ENCODE peak calls at places on chromosome 5, in five cellular contexts. W, I, X, Y and V are unnamed samples.
A peak's percentile ranks its signal among the peaks of the same experiment; 100 is the strongest.

GRCh38 chr5:178249191-178249989 is 16.8 kb upstream of the PHYKPL start:
- DNase-seq in Y (no peak), X (no peak), I (no peak), W (no peak), V (no peak)

GRCh38 chr5:72234265-72234700 is 85.8 kb downstream of the MRPS27 start:
- DNase-seq in W (no peak), Y (peak; percentile 43), I (no peak), X (no peak), V (no peak)

GRCh38 chr5:95194856-95195255 is 90.0 kb downstream of the MCTP1 start:
- DNase-seq in Y (no peak), X (no peak), I (no peak), W (no peak), V (no peak)

GRCh38 chr5:90096415-90097081 is 313.0 kb downstream of the CETN3 start:
- DNase-seq in I (no peak), W (peak; percentile 9), X (no peak), Y (no peak), V (peak; percentile 84)

GRCh38 chr5:138752341-138752950 is 779 bp upstream of the CTNNA1 start:
- DNase-seq in I (peak; percentile 38), Y (peak; percentile 15), W (peak; percentile 21), X (no peak), V (peak; percentile 67)

GRCh38 chr5:53879708-53880356 is 319.4 kb downstream of the NDUFS4 start:
- DNase-seq in W (no peak), I (no peak), X (no peak), Y (no peak), V (no peak)

GRCh38 chr5:148986636-148987035 is 76.2 kb downstream of the SH3TC2 start:
- DNase-seq in W (no peak), X (no peak), Y (no peak), I (no peak), V (no peak)

GRCh38 chr5:169914766-169915165 is 65.5 kb downstream of the INSYN2B start:
- DNase-seq in I (peak; percentile 24), X (no peak), W (no peak), Y (no peak), V (no peak)

GRCh38 chr5:74851684-74852353 is 14.4 kb downstream of the FAM169A start:
- DNase-seq in I (no peak), X (no peak), W (no peak), Y (no peak), V (no peak)

GRCh38 chr5:15609076-15609725 is 109.2 kb downstream of the FBXL7 start:
- DNase-seq in Y (no peak), X (no peak), I (no peak), W (no peak), V (no peak)

GRCh38 chr5:93632327-93632726 is 49.3 kb downstream of the NR2F1 start:
- DNase-seq in I (no peak), X (no peak), W (no peak), Y (no peak), V (no peak)

GRCh38 chr5:116872486-116872885 is 297.9 kb upstream of the SEMA6A start:
- DNase-seq in X (no peak), W (no peak), I (no peak), Y (no peak), V (no peak)

GRCh38 chr5:34991486-34992238 is 56.1 kb downstream of the AGXT2 start:
- DNase-seq in X (no peak), Y (no peak), I (no peak), W (no peak), V (peak; percentile 69)

GRCh38 chr5:124576848-124577409 is 169.5 kb downstream of the ZNF608 start:
- DNase-seq in Y (no peak), X (peak; percentile 23), I (no peak), W (no peak), V (no peak)

GRCh38 chr5:159581502-159582249 is 251.4 kb upstream of the IL12B start:
- DNase-seq in Y (no peak), X (no peak), W (peak; percentile 7), I (no peak), V (no peak)

GRCh38 chr5:59596586-59597348 is 296.8 kb downstream of the PDE4D start:
- DNase-seq in I (no peak), Y (no peak), X (no peak), W (no peak), V (no peak)

GRCh38 chr5:32489791-32490581 is 45.4 kb upstream of the ZFR start:
- DNase-seq in Y (peak; percentile 22), W (peak; percentile 85), I (peak; percentile 85), X (peak; percentile 70), V (peak; percentile 78)

GRCh38 chr5:120684749-120685415 is 220.8 kb downstream of the PRR16 start:
- DNase-seq in W (no peak), X (no peak), I (no peak), Y (no peak), V (peak; percentile 6)

GRCh38 chr5:59177644-59178043 is 594.8 kb downstream of the RAB3C start:
- DNase-seq in X (no peak), W (no peak), I (no peak), Y (no peak), V (no peak)

GRCh38 chr5:171617787-171618690 is 167.6 kb upstream of the SMIM23 start:
- DNase-seq in Y (no peak), I (no peak), W (no peak), X (no peak), V (no peak)

GRCh38 chr5:138180183-138180782 is 1.4 kb downstream of the KIF20A start:
- DNase-seq in I (no peak), X (no peak), W (no peak), Y (peak; percentile 45), V (peak; percentile 72)

GRCh38 chr5:81081461-81081835 is 121.3 kb downstream of the RASGRF2 start:
- DNase-seq in Y (no peak), X (no peak), I (peak; percentile 73), W (peak; percentile 18), V (no peak)

GRCh38 chr5:23727271-23727670 is 219.9 kb downstream of the PRDM9 start:
- DNase-seq in X (no peak), Y (no peak), W (no peak), I (no peak), V (peak; percentile 31)

GRCh38 chr5:123907349-123907748 is 395.4 kb downstream of the CSNK1G3 start:
- DNase-seq in X (no peak), Y (no peak), W (no peak), I (no peak), V (no peak)

GRCh38 chr5:100505984-100506670 is 29.0 kb upstream of the FAM174A start:
- DNase-seq in W (no peak), X (no peak), Y (no peak), I (no peak), V (no peak)

GRCh38 chr5:83899351-83899970 is 178.8 kb upstream of the HAPLN1 start:
- DNase-seq in Y (no peak), W (no peak), X (no peak), I (no peak), V (no peak)

GRCh38 chr5:59021837-59022514 is 439.1 kb downstream of the RAB3C start:
- DNase-seq in Y (no peak), I (no peak), X (no peak), W (no peak), V (no peak)

GRCh38 chr5:150508828-150509227 is 897 bp downstream of the NDST1 start:
- DNase-seq in I (no peak), Y (no peak), X (no peak), W (no peak), V (no peak)

GRCh38 chr5:111772456-111772855 is 15.5 kb upstream of the NREP start:
- DNase-seq in Y (no peak), W (no peak), X (no peak), I (no peak), V (peak; percentile 41)

GRCh38 chr5:176595386-176595943 is 14.5 kb downstream of the GPRIN1 start:
- DNase-seq in Y (no peak), W (no peak), I (no peak), X (no peak), V (no peak)

GRCh38 chr5:157217289-157218024 is 36.8 kb downstream of the ITK start:
- DNase-seq in W (no peak), I (no peak), X (no peak), Y (no peak), V (no peak)

GRCh38 chr5:36629729-36630128 is 23.3 kb downstream of the SLC1A3 start:
- DNase-seq in W (no peak), I (no peak), Y (no peak), X (no peak), V (no peak)

GRCh38 chr5:36631575-36632362 is 25.4 kb downstream of the SLC1A3 start:
- DNase-seq in Y (no peak), X (no peak), I (no peak), W (no peak), V (no peak)

GRCh38 chr5:36632363-36632664 is 25.9 kb downstream of the SLC1A3 start:
- DNase-seq in W (no peak), I (no peak), Y (no peak), X (no peak), V (no peak)

GRCh38 chr5:36630201-36630968 is 24.0 kb downstream of the SLC1A3 start:
- DNase-seq in I (no peak), W (no peak), X (no peak), Y (no peak), V (no peak)

GRCh38 chr5:36631161-36631560 is 24.8 kb downstream of the SLC1A3 start:
- DNase-seq in I (no peak), W (no peak), X (no peak), Y (no peak), V (no peak)
- H3K36me3 ChIP-seq in I (no peaks in the 10 kb centered on the region), W (peaks cover 3% of the 10 kb centered on the region), X (no peaks in the 10 kb centered on the region), Y (no peaks in the 10 kb centered on the region), V (no peaks in the 10 kb centered on the region)

GRCh38 chr5:55258339-55258738 is 24.9 kb upstream of the CCNO start:
- DNase-seq in Y (no peak), W (no peak), X (no peak), I (no peak), V (no peak)
- H3K36me3 ChIP-seq in Y (peaks cover 3% of the 10 kb centered on the region), W (peaks cover 66% of the 10 kb centered on the region), X (no peaks in the 10 kb centered on the region), I (no peaks in the 10 kb centered on the region), V (no peaks in the 10 kb centered on the region)

GRCh38 chr5:14504332-14504727 is 77.3 kb upstream of the OTULINL start:
- DNase-seq in X (no peak), I (no peak), W (no peak), Y (no peak), V (no peak)
- H3K36me3 ChIP-seq in X (no peaks in the 10 kb centered on the region), I (no peaks in the 10 kb centered on the region), W (peaks cover 60% of the 10 kb centered on the region), Y (peaks cover 40% of the 10 kb centered on the region), V (peaks cover 1% of the 10 kb centered on the region)

GRCh38 chr5:132203916-132204315 is 23.7 kb downstream of the P4HA2 start:
- DNase-seq in Y (no peak), I (no peak), W (no peak), X (no peak), V (no peak)

GRCh38 chr5:132205385-132206125 is 22.1 kb downstream of the P4HA2 start:
- DNase-seq in W (no peak), Y (peak; percentile 27), X (no peak), I (no peak), V (no peak)

GRCh38 chr5:132203464-132203818 is 24.2 kb downstream of the P4HA2 start:
- DNase-seq in I (no peak), W (no peak), Y (no peak), X (no peak), V (no peak)

GRCh38 chr5:132204736-132205135 is 22.9 kb downstream of the P4HA2 start:
- DNase-seq in I (no peak), Y (no peak), X (no peak), W (no peak), V (no peak)

DNA sequence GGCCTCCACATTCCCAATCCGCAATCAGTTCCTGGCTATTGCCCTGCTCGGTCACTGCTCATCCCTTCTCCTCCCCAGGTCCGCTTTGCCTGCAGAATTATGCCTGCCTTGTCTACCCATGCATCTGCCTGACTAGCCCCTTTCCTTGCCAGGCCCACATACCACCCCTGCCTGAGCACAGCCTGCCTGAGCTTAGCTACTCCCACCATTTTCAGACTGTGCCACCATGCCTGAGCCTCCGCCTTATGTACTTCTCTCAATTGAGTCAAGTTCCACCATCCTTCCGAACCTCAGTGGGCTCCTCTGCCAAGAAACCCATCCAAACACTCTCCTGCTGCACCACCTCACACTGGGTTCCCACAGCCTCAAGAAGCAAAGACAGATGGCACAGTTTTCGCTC is 23.3 kb downstream of the P4HA2 start:
- DNase-seq in Y (no peak), W (no peak), X (no peak), I (no peak), V (no peak)
- H3K36me3 ChIP-seq in Y (no peaks in the 10 kb centered on the region), W (peaks cover 31% of the 10 kb centered on the region), X (no peaks in the 10 kb centered on the region), I (no peaks in the 10 kb centered on the region), V (no peaks in the 10 kb centered on the region)